ENCODE peak calls at places on chromosome 9, in five cellular contexts. E is HepG2, B is HCT116, N is GM12878, W is K562. Y is an unnamed sample.

GRCh38 chr9:111928342-111928720 is 31.7 kb downstream of the UGCG start:
- DNase-seq in B (no peak), E (no peak), W (no peak), N (no peak), Y (no peak)

GRCh38 chr9:37034320-37034937 is 361 bp upstream of the PAX5 start:
- DNase-seq in B (no peak), W (no peak), N (no peak), E (no peak), Y (peak; percentile 79)

GRCh38 chr9:129720181-129720864 is 32.5 kb downstream of the PTGES start:
- DNase-seq in N (no peak), E (peak; percentile 32), W (peak; percentile 83), B (no peak), Y (peak; percentile 68)

GRCh38 chr9:77210116-77210515 is 32.8 kb downstream of the VPS13A start:
- DNase-seq in W (no peak), E (peak; percentile 58), B (no peak), N (no peak), Y (no peak)

GRCh38 chr9:76200315-76200714 is 193.9 kb downstream of the RFK start:
- DNase-seq in E (no peak), B (no peak), W (no peak), N (no peak), Y (no peak)

GRCh38 chr9:134709512-134710270 is 68.1 kb downstream of the COL5A1 start:
- DNase-seq in B (no peak), W (no peak), E (no peak), N (no peak), Y (peak; percentile 55)

GRCh38 chr9:134738869-134739659 is 97.5 kb downstream of the COL5A1 start:
- DNase-seq in B (peak; percentile 12), W (peak; percentile 76), N (no peak), E (peak; percentile 13), Y (peak; percentile 94)

GRCh38 chr9:88587182-88587581 is 52.2 kb downstream of the NXNL2 start:
- DNase-seq in E (no peak), W (no peak), N (no peak), B (no peak), Y (no peak)

GRCh38 chr9:116381350-116381749 is 227.8 kb downstream of the PAPPA start:
- DNase-seq in B (no peak), W (no peak), E (no peak), N (no peak), Y (no peak)

GRCh38 chr9:90905079-90905478 is 103.5 kb downstream of the SYK start:
- DNase-seq in N (no peak), W (no peak), B (no peak), E (no peak), Y (no peak)

GRCh38 chr9:3371842-3372241 is 154.0 kb downstream of the RFX3 start:
- DNase-seq in W (no peak), E (no peak), B (no peak), N (no peak), Y (no peak)

GRCh38 chr9:127520941-127521918 is 69.9 kb downstream of the LRSAM1 start:
- DNase-seq in N (no peak), W (no peak), E (no peak), B (no peak), Y (no peak)

GRCh38 chr9:134605351-134605968 is 36.1 kb upstream of the COL5A1 start:
- DNase-seq in E (no peak), B (no peak), W (no peak), N (no peak), Y (no peak)

GRCh38 chr9:136542246-136543041 is 3.4 kb downstream of the NOTCH1 start:
- DNase-seq in W (no peak), N (no peak), E (no peak), B (no peak), Y (no peak)

GRCh38 chr9:134593756-134594375 is 47.7 kb upstream of the COL5A1 start:
- DNase-seq in N (no peak), E (no peak), B (no peak), W (no peak), Y (no peak)

GRCh38 chr9:33782395-33783152 is 12.8 kb upstream of the PRSS3 start:
- DNase-seq in W (no peak), E (no peak), N (no peak), B (no peak), Y (no peak)

GRCh38 chr9:26159575-26160392 is 481.5 kb upstream of the TUSC1 start:
- DNase-seq in B (no peak), E (no peak), W (no peak), N (no peak), Y (peak; percentile 14)

GRCh38 chr9:90086076-90086475 is 481.3 kb downstream of the GADD45G start:
- DNase-seq in B (no peak), N (no peak), E (no peak), W (no peak), Y (no peak)

GRCh38 chr9:83299556-83299955 is 236.6 kb upstream of the RASEF start:
- DNase-seq in N (no peak), E (no peak), W (no peak), B (no peak), Y (no peak)

GRCh38 chr9:93296889-93297480 is 113.0 kb downstream of the WNK2 start:
- DNase-seq in N (no peak), E (no peak), W (peak; percentile 3), B (no peak), Y (peak; percentile 27)

GRCh38 chr9:103661663-103662062 is 432.4 kb upstream of the SMC2 start:
- DNase-seq in E (no peak), N (no peak), W (no peak), B (no peak), Y (no peak)

GRCh38 chr9:108565651-108566378 is 290.0 kb downstream of the ACTL7B start:
- DNase-seq in W (peak; percentile 70), N (peak; percentile 3), B (peak; percentile 72), E (peak; percentile 76), Y (peak; percentile 52)

GRCh38 chr9:108813951-108814601 is 41.7 kb downstream of the ACTL7B start:
- DNase-seq in E (peak; percentile 58), N (no peak), B (peak; percentile 38), W (no peak), Y (no peak)

GRCh38 chr9:31608881-31609280 is 775.6 kb upstream of the ACO1 start:
- DNase-seq in E (no peak), N (no peak), B (no peak), W (no peak), Y (no peak)

GRCh38 chr9:71725590-71726338 is 42.5 kb downstream of the CEMIP2 start:
- DNase-seq in W (peak; percentile 39), E (peak; percentile 95), B (peak; percentile 79), N (no peak), Y (no peak)

GRCh38 chr9:134226221-134226930 is 62.0 kb upstream of the RNU6ATAC start:
- DNase-seq in E (peak; percentile 83), N (no peak), W (no peak), B (no peak), Y (no peak)

GRCh38 chr9:88538311-88539085 is 3.5 kb downstream of the NXNL2 start:
- DNase-seq in W (no peak), B (no peak), E (no peak), N (no peak), Y (no peak)

GRCh38 chr9:35756275-35756742 is 2.2 kb upstream of the MSMP start:
- DNase-seq in B (peak; percentile 58), W (no peak), N (no peak), E (no peak), Y (no peak)

GRCh38 chr9:2859776-2860379 is 16.0 kb upstream of the PUM3 start:
- DNase-seq in N (no peak), E (peak; percentile 54), B (peak; percentile 56), W (peak; percentile 11), Y (peak; percentile 61)

GRCh38 chr9:70412678-70413426 is 1.6 kb downstream of the KLF9 start:
- DNase-seq in W (peak; percentile 44), N (no peak), B (no peak), E (peak; percentile 37), Y (peak; percentile 82)

GRCh38 chr9:83219154-83219923 is 156.4 kb upstream of the RASEF start:
- DNase-seq in B (peak; percentile 47), E (peak; percentile 77), W (no peak), N (no peak), Y (peak; percentile 84)

GRCh38 chr9:79111653-79112052 is 460.1 kb upstream of the TLE4 start:
- DNase-seq in B (no peak), N (no peak), E (no peak), W (no peak), Y (no peak)

GRCh38 chr9:20041717-20042116 is 252.9 kb upstream of the SLC24A2 start:
- DNase-seq in E (no peak), N (no peak), W (no peak), B (no peak), Y (peak; percentile 36)
- H3K27ac ChIP-seq in E (no peak overlapping the region), N (no peak overlapping the region), W (no peak overlapping the region), B (no peak overlapping the region), Y (no peak overlapping the region)

GRCh38 chr9:131398204-131398603 is 4.3 kb downstream of the PRRC2B start:
- DNase-seq in N (peak; percentile 64), E (no peak), B (no peak), W (peak; percentile 4), Y (no peak)
- H3K4me3 ChIP-seq in N (peak overlapping the region; percentile 79), E (no peak overlapping the region), B (no peak overlapping the region), W (no peak overlapping the region), Y (peak overlapping the region; percentile 35)

GRCh38 chr9:128555180-128555721 is 2.9 kb downstream of the SPTAN1 start:
- DNase-seq in E (peak; percentile 85), N (no peak), W (no peak), B (peak; percentile 46), Y (no peak)
- TF ChIP-seq ZBTB33 in E (no peak), N (no peak), W (no peak), B (no peak), Y (no peak)

GRCh38 chr9:98990181-98990870 is 46.6 kb downstream of the COL15A1 start:
- DNase-seq in N (no peak), E (no peak), W (no peak), B (no peak), Y (no peak)

GRCh38 chr9:98991981-98992884 is 48.5 kb downstream of the COL15A1 start:
- DNase-seq in N (no peak), E (no peak), W (no peak), B (no peak), Y (no peak)

GRCh38 chr9:98992885-98993569 is 49.3 kb downstream of the COL15A1 start:
- DNase-seq in W (no peak), B (no peak), N (peak; percentile 36), E (no peak), Y (no peak)

GRCh38 chr9:98986866-98987653 is 43.4 kb downstream of the COL15A1 start:
- DNase-seq in B (no peak), N (no peak), E (no peak), W (no peak), Y (no peak)

DNA sequence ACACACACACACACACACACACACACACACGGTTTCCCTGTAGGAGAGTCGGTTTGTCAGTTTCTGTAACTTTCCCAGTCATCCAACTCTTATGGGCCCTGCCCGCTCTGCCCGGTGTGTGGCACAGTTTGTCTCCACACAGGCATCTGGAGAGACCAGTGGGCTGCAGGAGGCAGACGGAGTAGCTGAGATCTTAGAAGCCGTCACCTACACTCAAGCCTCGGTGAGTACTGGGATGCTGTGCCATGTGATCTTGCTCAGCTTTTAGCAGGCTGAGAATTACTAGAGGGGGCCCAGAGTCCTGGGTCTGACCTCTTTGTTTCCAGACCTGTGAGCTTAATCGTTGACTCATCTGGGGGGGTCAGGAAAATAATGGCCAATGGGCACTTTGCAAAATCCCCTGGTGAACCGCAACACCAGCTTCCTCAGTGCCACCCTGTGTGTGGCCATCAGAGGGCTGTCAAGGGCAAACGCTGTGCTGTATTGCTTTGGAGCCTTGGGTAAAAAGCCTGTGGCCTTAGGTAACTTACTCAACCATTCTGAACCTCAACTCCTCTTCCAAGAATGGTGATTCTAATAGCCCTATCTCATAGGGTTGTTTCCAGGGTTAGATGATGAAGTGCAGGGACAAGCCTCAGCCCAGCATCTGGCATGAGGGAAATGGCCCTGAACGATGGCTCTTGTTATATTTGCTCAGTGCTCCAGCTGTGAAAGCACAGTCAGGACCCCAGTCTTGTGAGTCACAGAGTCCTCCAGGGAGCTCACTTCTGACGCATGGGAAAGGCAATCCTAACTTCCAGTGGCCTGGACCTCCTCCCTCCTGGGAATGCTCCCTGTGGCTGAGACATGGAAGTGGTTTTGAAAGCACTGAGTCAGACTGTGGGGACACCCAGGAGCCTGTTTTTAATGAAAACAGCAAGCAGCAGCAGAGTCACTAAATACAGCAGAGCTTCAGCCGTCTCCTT is 45.6 kb downstream of the COL15A1 start:
- DNase-seq in N (peak; percentile 8), E (peak; percentile 18), B (peak; percentile 40), W (no peak), Y (no peak)
- H3K27ac ChIP-seq in N (no peak overlapping the region), E (no peak overlapping the region), B (no peak overlapping the region), W (no peak overlapping the region), Y (no peak overlapping the region)

Y was measured in SK-N-SH.